ENCODE peak calls at places on chromosomes 7 and 10, in seven cellular contexts. U, Q, B, N, K, I and M are unnamed samples.

GRCh38 chr10:102579206-102579790 is 65.0 kb upstream of the TRIM8 start:
- DNase-seq in U (no peak), Q (no peak), B (no peak), N (no peak), K (no peak), I (no peak), M (no peak)

GRCh38 chr7:74404388-74404700 is 49.4 kb upstream of the GTF2IRD1 start:
- DNase-seq in U (no peak), Q (no peak), B (no peak), N (no peak), K (no peak), I (no peak), M (no peak)

GRCh38 chr7:87416682-87417587 is 58.5 kb downstream of the ABCB4 start:
- DNase-seq in U (peak), Q (peak), B (no peak), N (peak), K (peak), I (peak), M (no peak)

GRCh38 chr7:84204655-84205054 is 10.1 kb upstream of the SEMA3A start:
- DNase-seq in U (no peak), Q (no peak), B (no peak), N (no peak), K (no peak), I (no peak), M (no peak)

GRCh38 chr10:110356628-110357245 is 52.0 kb upstream of the SMNDC1 start:
- DNase-seq in U (no peak), Q (peak), B (no peak), N (peak), K (peak), I (peak), M (no peak)

GRCh38 chr10:57864789-57865676 is 402.7 kb downstream of the IPMK start:
- DNase-seq in U (no peak), Q (no peak), B (no peak), N (no peak), K (no peak), I (no peak), M (peak)

GRCh38 chr10:29117781-29118180 is 171.1 kb upstream of the LYZL1 start:
- DNase-seq in U (no peak), Q (no peak), B (no peak), N (no peak), K (no peak), I (no peak), M (no peak)

GRCh38 chr7:84617265-84618030 is 422.9 kb upstream of the SEMA3A start:
- DNase-seq in U (no peak), Q (no peak), B (no peak), N (no peak), K (no peak), I (no peak), M (no peak)

GRCh38 chr10:132836832-132837540 is 51.0 kb upstream of the NKX6-2 start:
- DNase-seq in U (peak), Q (no peak), B (no peak), N (peak), K (peak), I (no peak), M (peak)

GRCh38 chr10:21523557-21524008 is 1.9 kb downstream of the SKIDA1 start:
- DNase-seq in U (no peak), Q (no peak), B (no peak), N (no peak), K (no peak), I (no peak), M (no peak)

GRCh38 chr7:55438085-55438764 is 73.1 kb downstream of the LANCL2 start:
- DNase-seq in U (no peak), Q (no peak), B (no peak), N (no peak), K (no peak), I (no peak), M (no peak)

GRCh38 chr7:72476608-72477305 is 64.6 kb upstream of the CALN1 start:
- DNase-seq in U (no peak), Q (no peak), B (no peak), N (no peak), K (no peak), I (no peak), M (no peak)

GRCh38 chr7:97104719-97105129 is 12.8 kb upstream of the SDHAF3 start:
- DNase-seq in U (peak), Q (peak), B (peak), N (peak), K (peak), I (peak), M (peak)

GRCh38 chr10:113753020-113753692 is 1.7 kb downstream of the PLEKHS1 start:
- DNase-seq in U (no peak), Q (peak), B (no peak), N (no peak), K (no peak), I (no peak), M (no peak)